ENCODE peak calls at places on chromosomes 12 and 14, in four cellular contexts. N is H1, V is mesendoderm, C is IMR-90. K is an unnamed sample.

GRCh38 chr14:43981135-43981787 is 525.8 kb downstream of the FSCB start:
- DNase-seq in N (no peak), V (no peak), C (no peak), K (no peak)

GRCh38 chr14:33280646-33281045 is 342.0 kb downstream of the NPAS3 start:
- DNase-seq in N (no peak), V (no peak), C (no peak), K (no peak)

GRCh38 chr12:130491421-130492357 is 154.0 kb downstream of the PIWIL1 start:
- DNase-seq in N (no peak), V (no peak), C (no peak), K (no peak)

GRCh38 chr12:4271433-4272013 is 2.0 kb upstream of the CCND2 start:
- DNase-seq in N (peak), V (no peak), C (no peak), K (no peak)

GRCh38 chr12:41514907-41515306 is 326.8 kb downstream of the PDZRN4 start:
- DNase-seq in N (no peak), V (peak), C (no peak), K (no peak)

GRCh38 chr14:22558221-22558913 is 30.7 kb downstream of the DAD1 start:
- DNase-seq in N (peak), V (peak), C (no peak), K (peak)

GRCh38 chr12:70733385-70733784 is 96.2 kb upstream of the PTPRB start:
- DNase-seq in N (no peak), V (peak), C (peak), K (no peak)

GRCh38 chr12:9799961-9800360 is 27.3 kb upstream of the KLRF1 start:
- DNase-seq in N (no peak), V (no peak), C (peak), K (no peak)

GRCh38 chr14:67538501-67538900 is 5.4 kb downstream of the PLEKHH1 start:
- DNase-seq in N (no peak), V (no peak), C (no peak), K (no peak)

GRCh38 chr12:10614056-10614370 is 604 bp upstream of the MAGOHB start:
- DNase-seq in N (no peak), V (no peak), C (no peak), K (no peak)

GRCh38 chr14:59739794-59740193 is 130.8 kb downstream of the RTN1 start:
- DNase-seq in N (no peak), V (no peak), C (no peak), K (no peak)

GRCh38 chr14:24761141-24761540 is 127.2 kb upstream of the GZMB start:
- DNase-seq in N (no peak), V (no peak), C (no peak), K (no peak)

DNA sequence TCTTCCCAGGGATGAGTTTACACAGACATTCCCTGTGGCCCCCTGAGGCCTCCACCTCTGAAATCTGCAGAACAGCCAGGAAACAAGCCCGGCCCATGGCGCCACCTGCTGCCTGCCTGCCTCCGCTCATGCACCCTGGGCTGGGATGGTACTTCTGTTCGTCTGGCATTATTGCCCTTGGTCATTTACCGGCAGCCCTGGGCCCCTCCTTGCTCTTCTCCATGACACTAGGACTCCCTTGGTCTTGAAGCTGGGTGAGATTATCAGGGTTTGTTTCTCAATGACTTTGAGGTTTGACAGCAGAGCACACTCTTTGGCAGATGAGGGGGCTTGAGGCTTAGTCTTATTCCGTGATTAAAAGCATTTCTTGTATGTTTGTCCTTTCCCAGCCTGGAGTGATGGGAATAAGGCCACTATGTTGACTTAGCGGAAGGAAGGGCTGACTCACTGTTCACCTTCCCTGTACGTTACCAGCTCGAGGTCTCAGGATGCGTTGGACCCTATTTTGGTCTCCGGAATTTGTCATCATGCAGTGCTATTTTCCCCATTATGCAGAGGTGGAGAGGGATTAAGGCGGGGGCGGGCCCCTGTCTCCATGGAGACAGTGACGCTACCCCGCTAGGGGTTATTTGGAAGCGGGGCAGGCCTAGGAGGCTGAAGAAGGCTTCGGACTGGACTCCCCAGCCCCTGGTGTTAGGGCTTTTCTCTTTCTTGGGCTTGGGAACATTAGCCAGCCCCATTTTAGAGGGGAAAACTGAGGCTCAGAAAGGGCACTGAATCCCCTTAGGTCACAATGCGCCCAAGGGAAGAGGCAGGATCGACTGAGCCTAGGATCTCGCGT is 709 bp upstream of the PEX5 start:
- DNase-seq in N (peak), V (peak), C (peak), K (peak)
- H2BK5ac ChIP-seq in N (no peak), V (no peak), C (peak), K (no peak)

GRCh38 chr12:89901906-89902648 is 193.4 kb upstream of the ATP2B1 start:
- DNase-seq in N (no peak), V (no peak), C (no peak), K (no peak)
- H3K56ac ChIP-seq in N (no peak), V (no peak), C (no peak), K (no peak)

GRCh38 chr12:94305293-94305957 is 154.2 kb downstream of the CEP83 start:
- DNase-seq in N (no peak), V (peak), C (peak), K (peak)
- H2BK5ac ChIP-seq in N (peak), V (peak), C (peak), K (no peak)

DNA sequence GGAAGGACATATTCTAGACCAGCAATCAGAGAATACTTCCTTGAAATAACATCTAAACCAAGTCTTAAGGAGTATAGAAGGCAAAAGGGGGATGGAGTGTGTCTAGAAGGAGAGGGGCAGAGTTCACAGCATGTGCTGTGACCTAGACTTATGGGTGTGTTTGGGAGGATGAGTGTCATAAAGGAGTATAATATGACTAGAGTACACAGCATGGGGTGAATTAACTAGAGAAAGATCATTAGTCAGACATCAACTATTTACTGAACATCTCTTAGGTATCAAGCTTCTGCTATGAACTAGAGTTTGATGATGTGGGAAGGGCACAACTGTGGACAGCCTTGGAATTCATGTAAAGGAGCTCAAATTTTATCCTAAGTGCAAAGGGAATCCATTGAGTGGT is 686.2 kb downstream of the GALC start:
- DNase-seq in N (no peak), V (no peak), C (no peak), K (no peak)
- H3K56ac ChIP-seq in N (no peak), V (no peak), C (no peak), K (no peak)

GRCh38 chr14:100156776-100157175 is 2.7 kb downstream of the DEGS2 start:
- DNase-seq in N (no peak), V (no peak), C (no peak), K (no peak)
- H2BK5ac ChIP-seq in N (no peak), V (no peak), C (no peak), K (no peak)

GRCh38 chr12:90712671-90713070 is 242.3 kb downstream of the CCER1 start:
- DNase-seq in N (no peak), V (no peak), C (no peak), K (no peak)
- H3K56ac ChIP-seq in N (no peak), V (no peak), C (no peak), K (no peak)

DNA sequence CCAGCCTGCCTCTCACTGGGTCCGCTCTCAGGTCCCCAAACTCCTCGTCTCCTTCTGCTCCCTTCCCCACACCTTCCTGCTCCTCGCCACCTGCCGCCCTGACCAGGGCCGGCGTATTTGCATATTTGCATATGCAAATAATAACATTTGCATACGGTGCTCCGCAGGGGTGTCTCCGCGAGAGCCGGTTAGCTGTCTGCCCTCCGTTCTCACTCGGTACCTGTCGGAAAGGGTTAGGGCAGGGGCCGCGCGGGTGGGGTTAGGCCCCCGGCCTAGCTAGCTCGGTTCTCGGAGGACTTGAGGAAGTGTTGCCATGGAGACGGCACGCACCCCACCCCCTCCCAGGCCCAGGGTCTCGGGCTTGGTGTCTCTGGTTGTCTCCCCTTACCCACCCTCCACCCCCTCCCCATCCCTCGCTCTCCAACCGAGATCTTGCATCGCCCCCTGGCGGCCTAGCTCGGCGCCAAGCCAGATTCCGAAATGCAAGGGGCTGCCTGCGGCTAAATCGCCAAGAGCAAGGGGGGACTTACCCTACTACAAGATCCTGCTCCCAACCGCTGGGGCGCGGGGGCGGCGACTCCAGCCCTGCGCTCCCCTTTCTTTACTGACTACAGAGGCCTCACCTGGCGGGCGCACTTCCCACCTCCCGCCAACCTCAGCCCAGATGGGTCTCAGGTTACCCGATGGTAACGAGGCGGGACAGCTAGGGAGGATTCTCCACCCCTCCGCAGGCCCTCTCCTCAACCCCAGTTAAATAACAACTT is 8.1 kb downstream of the STAC3 start:
- DNase-seq in N (peak), V (peak), C (peak), K (peak)
- H2BK5ac ChIP-seq in N (no peak), V (no peak), C (no peak), K (no peak)

K was measured in H9.